ENCODE peak calls at places on chromosomes 2 and 18, in six cellular contexts. One of them, this sample, is unnamed.

GRCh38 chr18:26978812-26979341 is 113.4 kb upstream of the AQP4 start:
- DNase-seq in fibroblast of the aortic adventitia: no peak
- DNase-seq in mucosa of descending colon: no peak
- DNase-seq in NB4: peak; percentile 8
- DNase-seq in endothelial cell: no peak
- DNase-seq in CD8-positive, alpha-beta memory T cell: no peak
- DNase-seq in this sample: no peak

GRCh38 chr2:74747411-74748080 is 86.4 kb upstream of the HK2 start:
- DNase-seq in fibroblast of the aortic adventitia: peak; percentile 73
- DNase-seq in mucosa of descending colon: no peak
- DNase-seq in NB4: peak; percentile 49
- DNase-seq in endothelial cell: no peak
- DNase-seq in CD8-positive, alpha-beta memory T cell: no peak
- DNase-seq in this sample: no peak

GRCh38 chr2:237448626-237449025 is 34.7 kb upstream of the COL6A3 start:
- DNase-seq in fibroblast of the aortic adventitia: no peak
- DNase-seq in mucosa of descending colon: no peak
- DNase-seq in NB4: no peak
- DNase-seq in endothelial cell: no peak
- DNase-seq in CD8-positive, alpha-beta memory T cell: no peak
- DNase-seq in this sample: no peak

GRCh38 chr18:8657873-8658521 is 47.4 kb upstream of the MTCL1 start:
- DNase-seq in fibroblast of the aortic adventitia: peak; percentile 37
- DNase-seq in mucosa of descending colon: no peak
- DNase-seq in NB4: no peak
- DNase-seq in endothelial cell: no peak
- DNase-seq in CD8-positive, alpha-beta memory T cell: no peak
- DNase-seq in this sample: peak; percentile 23

GRCh38 chr18:48943736-48944527 is 6.8 kb downstream of the SMAD7 start:
- DNase-seq in fibroblast of the aortic adventitia: no peak
- DNase-seq in mucosa of descending colon: peak; percentile 35
- DNase-seq in NB4: no peak
- DNase-seq in endothelial cell: no peak
- DNase-seq in CD8-positive, alpha-beta memory T cell: no peak
- DNase-seq in this sample: no peak

GRCh38 chr2:54065411-54065810 is 50.0 kb upstream of the ACYP2 start:
- DNase-seq in fibroblast of the aortic adventitia: peak; percentile 76
- DNase-seq in mucosa of descending colon: no peak
- DNase-seq in NB4: no peak
- DNase-seq in endothelial cell: no peak
- DNase-seq in CD8-positive, alpha-beta memory T cell: no peak
- DNase-seq in this sample: no peak

GRCh38 chr2:99255491-99256318 is at the start of gene LYG2:
- DNase-seq in fibroblast of the aortic adventitia: no peak
- DNase-seq in mucosa of descending colon: no peak
- DNase-seq in NB4: peak; percentile 83
- DNase-seq in endothelial cell: peak; percentile 16
- DNase-seq in CD8-positive, alpha-beta memory T cell: no peak
- DNase-seq in this sample: no peak

GRCh38 chr18:36544036-36544725 is 246.7 kb downstream of the FHOD3 start:
- DNase-seq in fibroblast of the aortic adventitia: no peak
- DNase-seq in mucosa of descending colon: no peak
- DNase-seq in NB4: no peak
- DNase-seq in endothelial cell: no peak
- DNase-seq in CD8-positive, alpha-beta memory T cell: no peak
- DNase-seq in this sample: peak; percentile 72